ENCODE peak calls at places on chromosomes 4 and X, in seven cellular contexts. One of them, this sample, is unnamed.

GRCh38 chrX:45258741-45259402 is 58.2 kb upstream of the DIPK2B start:
- DNase-seq in KBM-7: no peak
- DNase-seq in NCI-H774: no peak
- DNase-seq in stimulated activated CD8-positive, alpha-beta memory T cell treated with anti-CD3 and anti-CD28 coated beads, Interleukin-7, amount 100 ng/mL, for 24 hours: no peak
- DNase-seq in NAMALWA: no peak
- DNase-seq in upper lobe of right lung: no peak
- DNase-seq in NCI-H1092: no peak
- DNase-seq in this sample: no peak

GRCh38 chrX:73127700-73128241 is 48.5 kb upstream of the PABPC1L2A start:
- DNase-seq in KBM-7: no peak
- DNase-seq in NCI-H774: peak
- DNase-seq in NAMALWA: no peak
- DNase-seq in stimulated activated CD8-positive, alpha-beta memory T cell treated with anti-CD3 and anti-CD28 coated beads, Interleukin-7, amount 100 ng/mL, for 24 hours: no peak
- DNase-seq in upper lobe of right lung: peak
- DNase-seq in NCI-H1092: no peak
- DNase-seq in this sample: no peak

GRCh38 chr4:154478128-154478527 is 13.5 kb downstream of the DCHS2 start:
- DNase-seq in stimulated activated CD8-positive, alpha-beta memory T cell treated with anti-CD3 and anti-CD28 coated beads, Interleukin-7, amount 100 ng/mL, for 24 hours: no peak
- DNase-seq in NCI-H774: no peak
- DNase-seq in NAMALWA: no peak
- DNase-seq in upper lobe of right lung: no peak
- DNase-seq in KBM-7: no peak
- DNase-seq in NCI-H1092: no peak
- DNase-seq in this sample: no peak

GRCh38 chrX:19017271-19017670 is 33.4 kb upstream of the PHKA2 start:
- DNase-seq in stimulated activated CD8-positive, alpha-beta memory T cell treated with anti-CD3 and anti-CD28 coated beads, Interleukin-7, amount 100 ng/mL, for 24 hours: no peak
- DNase-seq in KBM-7: peak
- DNase-seq in NCI-H774: no peak
- DNase-seq in NCI-H1092: no peak
- DNase-seq in upper lobe of right lung: no peak
- DNase-seq in NAMALWA: peak
- DNase-seq in this sample: no peak

GRCh38 chr4:9762823-9763475 is 18.5 kb upstream of the DRD5 start:
- DNase-seq in stimulated activated CD8-positive, alpha-beta memory T cell treated with anti-CD3 and anti-CD28 coated beads, Interleukin-7, amount 100 ng/mL, for 24 hours: no peak
- DNase-seq in NCI-H1092: peak
- DNase-seq in upper lobe of right lung: no peak
- DNase-seq in KBM-7: peak
- DNase-seq in NAMALWA: peak
- DNase-seq in NCI-H774: peak
- DNase-seq in this sample: peak

GRCh38 chrX:155068165-155068564 is 2.8 kb downstream of the CMC4 start:
- DNase-seq in NCI-H774: no peak
- DNase-seq in KBM-7: no peak
- DNase-seq in upper lobe of right lung: no peak
- DNase-seq in stimulated activated CD8-positive, alpha-beta memory T cell treated with anti-CD3 and anti-CD28 coated beads, Interleukin-7, amount 100 ng/mL, for 24 hours: no peak
- DNase-seq in NAMALWA: no peak
- DNase-seq in NCI-H1092: no peak
- DNase-seq in this sample: no peak

GRCh38 chrX:46381630-46382029 is 163.6 kb downstream of the ZNF674 start:
- DNase-seq in NCI-H774: no peak
- DNase-seq in upper lobe of right lung: no peak
- DNase-seq in stimulated activated CD8-positive, alpha-beta memory T cell treated with anti-CD3 and anti-CD28 coated beads, Interleukin-7, amount 100 ng/mL, for 24 hours: no peak
- DNase-seq in NAMALWA: peak
- DNase-seq in NCI-H1092: no peak
- DNase-seq in KBM-7: peak
- DNase-seq in this sample: peak

GRCh38 chr4:17260395-17260907 is 251.4 kb downstream of the QDPR start:
- DNase-seq in NAMALWA: no peak
- DNase-seq in NCI-H774: no peak
- DNase-seq in KBM-7: no peak
- DNase-seq in NCI-H1092: no peak
- DNase-seq in upper lobe of right lung: no peak
- DNase-seq in stimulated activated CD8-positive, alpha-beta memory T cell treated with anti-CD3 and anti-CD28 coated beads, Interleukin-7, amount 100 ng/mL, for 24 hours: no peak
- DNase-seq in this sample: no peak

GRCh38 chr4:88661724-88662123 is 35.9 kb downstream of the NAP1L5 start:
- DNase-seq in upper lobe of right lung: no peak
- DNase-seq in stimulated activated CD8-positive, alpha-beta memory T cell treated with anti-CD3 and anti-CD28 coated beads, Interleukin-7, amount 100 ng/mL, for 24 hours: no peak
- DNase-seq in NAMALWA: no peak
- DNase-seq in NCI-H1092: no peak
- DNase-seq in NCI-H774: no peak
- DNase-seq in KBM-7: no peak
- DNase-seq in this sample: no peak

GRCh38 chr4:48141048-48141447 is 7.0 kb upstream of the TXK start:
- DNase-seq in stimulated activated CD8-positive, alpha-beta memory T cell treated with anti-CD3 and anti-CD28 coated beads, Interleukin-7, amount 100 ng/mL, for 24 hours: no peak
- DNase-seq in KBM-7: peak
- DNase-seq in NAMALWA: peak
- DNase-seq in upper lobe of right lung: no peak
- DNase-seq in NCI-H1092: peak
- DNase-seq in NCI-H774: peak
- DNase-seq in this sample: peak

GRCh38 chr4:106628616-106629606 is 260.3 kb upstream of the GIMD1 start:
- DNase-seq in NCI-H1092: no peak
- DNase-seq in KBM-7: no peak
- DNase-seq in stimulated activated CD8-positive, alpha-beta memory T cell treated with anti-CD3 and anti-CD28 coated beads, Interleukin-7, amount 100 ng/mL, for 24 hours: no peak
- DNase-seq in NCI-H774: no peak
- DNase-seq in upper lobe of right lung: no peak
- DNase-seq in NAMALWA: no peak
- DNase-seq in this sample: no peak

GRCh38 chrX:13469963-13470679 is 99.3 kb upstream of the EGFL6 start:
- DNase-seq in stimulated activated CD8-positive, alpha-beta memory T cell treated with anti-CD3 and anti-CD28 coated beads, Interleukin-7, amount 100 ng/mL, for 24 hours: no peak
- DNase-seq in upper lobe of right lung: no peak
- DNase-seq in KBM-7: peak
- DNase-seq in NAMALWA: no peak
- DNase-seq in NCI-H774: no peak
- DNase-seq in NCI-H1092: no peak
- DNase-seq in this sample: no peak

GRCh38 chr4:58113083-58113482 is 1002.9 kb upstream of the IGFBP7 start:
- DNase-seq in stimulated activated CD8-positive, alpha-beta memory T cell treated with anti-CD3 and anti-CD28 coated beads, Interleukin-7, amount 100 ng/mL, for 24 hours: no peak
- DNase-seq in NCI-H774: no peak
- DNase-seq in NAMALWA: no peak
- DNase-seq in NCI-H1092: no peak
- DNase-seq in KBM-7: no peak
- DNase-seq in upper lobe of right lung: no peak
- DNase-seq in this sample: no peak

GRCh38 chrX:114611018-114611619 is 27.2 kb downstream of the HTR2C start:
- DNase-seq in KBM-7: peak
- DNase-seq in NAMALWA: peak
- DNase-seq in NCI-H1092: peak
- DNase-seq in upper lobe of right lung: no peak
- DNase-seq in NCI-H774: peak
- DNase-seq in stimulated activated CD8-positive, alpha-beta memory T cell treated with anti-CD3 and anti-CD28 coated beads, Interleukin-7, amount 100 ng/mL, for 24 hours: no peak
- DNase-seq in this sample: no peak

GRCh38 chr4:129668092-129668491 is 572.1 kb downstream of the C4orf33 start:
- DNase-seq in stimulated activated CD8-positive, alpha-beta memory T cell treated with anti-CD3 and anti-CD28 coated beads, Interleukin-7, amount 100 ng/mL, for 24 hours: no peak
- DNase-seq in upper lobe of right lung: no peak
- DNase-seq in KBM-7: no peak
- DNase-seq in NCI-H774: no peak
- DNase-seq in NCI-H1092: no peak
- DNase-seq in NAMALWA: no peak
- DNase-seq in this sample: no peak

GRCh38 chrX:38819163-38819562 is 17.9 kb downstream of the MID1IP1 start:
- DNase-seq in KBM-7: no peak
- DNase-seq in NCI-H1092: no peak
- DNase-seq in NAMALWA: no peak
- DNase-seq in stimulated activated CD8-positive, alpha-beta memory T cell treated with anti-CD3 and anti-CD28 coated beads, Interleukin-7, amount 100 ng/mL, for 24 hours: no peak
- DNase-seq in upper lobe of right lung: no peak
- DNase-seq in NCI-H774: no peak
- DNase-seq in this sample: no peak

This sample was measured in MV-4-11.